ENCODE peak calls at places on chromosomes 12 and 14, in five cellular contexts. Q is A549, O is HepG2, H is Panc1, M is HCT116. S is an unnamed sample.

GRCh38 chr12:106871477-106871876 is 84.2 kb upstream of the TMEM263 start:
- DNase-seq in Q (peak), O (no peak), H (no peak), M (no peak), S (no peak)

GRCh38 chr12:109111775-109112491 is 4.5 kb upstream of the ACACB start:
- DNase-seq in Q (peak), O (peak), H (no peak), M (peak), S (peak)

GRCh38 chr12:113142173-113142885 is 6.8 kb upstream of the RASAL1 start:
- DNase-seq in Q (no peak), O (peak), H (no peak), M (no peak), S (peak)

GRCh38 chr12:57096099-57096572 is 7.2 kb downstream of the NAB2 start:
- DNase-seq in Q (no peak), O (no peak), H (no peak), M (no peak), S (no peak)

GRCh38 chr14:89576132-89576923 is 159.3 kb upstream of the FOXN3 start:
- DNase-seq in Q (no peak), O (no peak), H (no peak), M (no peak), S (no peak)

GRCh38 chr14:99063620-99064225 is 208.3 kb downstream of the BCL11B start:
- DNase-seq in Q (no peak), O (no peak), H (no peak), M (no peak), S (no peak)

GRCh38 chr12:5873341-5873919 is 71.6 kb downstream of the ANO2 start:
- DNase-seq in Q (no peak), O (no peak), H (no peak), M (no peak), S (no peak)

GRCh38 chr12:5335059-5335458 is 96.8 kb upstream of the NTF3 start:
- DNase-seq in Q (no peak), O (no peak), H (no peak), M (no peak), S (no peak)

GRCh38 chr12:7042847-7043246 is 17.7 kb upstream of the C1S start:
- DNase-seq in Q (peak), O (peak), H (no peak), M (peak), S (peak)

GRCh38 chr12:72191761-72192160 is 80.4 kb upstream of the TRHDE start:
- DNase-seq in Q (no peak), O (no peak), H (no peak), M (no peak), S (no peak)

GRCh38 chr12:15329891-15330290 is 7.6 kb downstream of the PTPRO start:
- DNase-seq in Q (no peak), O (no peak), H (no peak), M (no peak), S (no peak)

GRCh38 chr14:22536853-22537338 is 52.1 kb downstream of the DAD1 start:
- DNase-seq in Q (peak), O (no peak), H (peak), M (peak), S (peak)

GRCh38 chr12:3366451-3367155 is 124.4 kb upstream of the PRMT8 start:
- DNase-seq in Q (no peak), O (no peak), H (no peak), M (no peak), S (no peak)

GRCh38 chr14:98183556-98183955 is 1088.4 kb downstream of the BCL11B start:
- DNase-seq in Q (no peak), O (no peak), H (no peak), M (no peak), S (no peak)

GRCh38 chr12:95582230-95583058 is 31.2 kb upstream of the USP44 start:
- DNase-seq in Q (peak), O (peak), H (no peak), M (peak), S (no peak)

GRCh38 chr12:96534339-96534738 is 45.0 kb downstream of the CFAP54 start:
- DNase-seq in Q (peak), O (peak), H (peak), M (no peak), S (no peak)

GRCh38 chr14:80942158-80942738 is 710 bp upstream of the CEP128 start:
- DNase-seq in Q (no peak), O (no peak), H (no peak), M (no peak), S (no peak)

GRCh38 chr12:109760930-109761630 is 47.5 kb downstream of the FAM222A start:
- DNase-seq in Q (no peak), O (no peak), H (no peak), M (no peak), S (no peak)

GRCh38 chr12:56941299-56942017 is 7.2 kb upstream of the SDR9C7 start:
- DNase-seq in Q (peak), O (peak), H (no peak), M (peak), S (peak)

GRCh38 chr14:81565441-81566290 is 32.0 kb upstream of the SEL1L start:
- DNase-seq in Q (peak), O (peak), H (no peak), M (peak), S (peak)

GRCh38 chr12:109804820-109805761 is 28.1 kb downstream of the TRPV4 start:
- DNase-seq in Q (peak), O (peak), H (peak), M (peak), S (peak)

GRCh38 chr12:112854344-112854743 is 52.4 kb upstream of the OAS1 start:
- DNase-seq in Q (no peak), O (no peak), H (no peak), M (no peak), S (no peak)

GRCh38 chr12:4114986-4115385 is 158.6 kb upstream of the CCND2 start:
- DNase-seq in Q (no peak), O (no peak), H (no peak), M (no peak), S (no peak)

GRCh38 chr12:2273288-2273687 is 220.5 kb downstream of the CACNA1C start:
- DNase-seq in Q (no peak), O (no peak), H (no peak), M (no peak), S (no peak)

GRCh38 chr12:106303202-106303820 is 778 bp downstream of the TCP11L2 start:
- DNase-seq in Q (peak), O (peak), H (no peak), M (no peak), S (peak)

GRCh38 chr14:61927015-61927414 is 164.8 kb downstream of the SNAPC1 start:
- DNase-seq in Q (no peak), O (no peak), H (no peak), M (no peak), S (no peak)

GRCh38 chr12:47067778-47068431 is 11.5 kb upstream of the PCED1B start:
- DNase-seq in Q (no peak), O (no peak), H (no peak), M (no peak), S (no peak)

GRCh38 chr14:59407246-59407615 is 57.9 kb downstream of the GPR135 start:
- DNase-seq in Q (no peak), O (peak), H (no peak), M (no peak), S (no peak)

GRCh38 chr12:101799774-101800173 is 31.0 kb downstream of the GNPTAB start:
- DNase-seq in Q (no peak), O (no peak), H (no peak), M (no peak), S (no peak)

GRCh38 chr12:50732591-50732990 is 31.3 kb upstream of the ATF1 start:
- DNase-seq in Q (peak), O (no peak), H (peak), M (peak), S (no peak)

GRCh38 chr14:75849496-75849895 is 132.3 kb downstream of the TGFB3 start:
- DNase-seq in Q (no peak), O (no peak), H (no peak), M (no peak), S (no peak)

GRCh38 chr12:15044461-15044860 is 71.6 kb downstream of the PDE6H start:
- DNase-seq in Q (no peak), O (no peak), H (no peak), M (no peak), S (no peak)

GRCh38 chr14:42023452-42023851 is 416.8 kb downstream of the LRFN5 start:
- DNase-seq in Q (no peak), O (peak), H (no peak), M (no peak), S (no peak)

GRCh38 chr14:36879558-36879957 is 217.9 kb downstream of the PAX9 start:
- DNase-seq in Q (no peak), O (no peak), H (no peak), M (no peak), S (no peak)

GRCh38 chr14:78752789-78753188 is 582.6 kb downstream of the NRXN3 start:
- DNase-seq in Q (peak), O (no peak), H (no peak), M (no peak), S (no peak)

GRCh38 chr14:39318574-39318973 is 84.9 kb downstream of the MIA2 start:
- DNase-seq in Q (no peak), O (no peak), H (no peak), M (no peak), S (no peak)

GRCh38 chr14:84108746-84109457 is 1421.0 kb upstream of the FLRT2 start:
- DNase-seq in Q (no peak), O (no peak), H (no peak), M (no peak), S (peak)

DNA sequence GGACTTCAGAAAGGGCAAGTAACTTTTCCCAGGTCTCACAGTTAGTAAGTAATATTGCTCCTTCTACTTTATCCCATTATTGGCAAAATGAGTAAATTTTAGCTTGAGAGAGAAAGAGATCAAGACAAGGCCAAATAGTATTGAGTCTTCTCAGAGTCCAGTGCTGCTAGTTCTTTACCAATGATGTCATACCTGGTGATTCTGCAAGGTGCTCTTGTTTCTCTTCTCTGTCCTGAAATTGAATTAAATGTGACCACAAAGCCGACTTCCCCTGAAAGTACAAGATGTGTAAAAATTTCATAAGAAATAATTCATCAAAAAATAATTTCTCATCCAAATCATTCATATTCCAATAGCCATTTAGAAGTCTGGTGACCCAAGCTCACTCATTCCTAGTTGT is 97.5 kb upstream of the SINHCAF start:
- DNase-seq in Q (no peak), O (no peak), H (no peak), M (no peak), S (no peak)
- TF ChIP-seq REST in Q (no peak), O (no peak), H (no peak), M (no peak), S (no peak)

DNA sequence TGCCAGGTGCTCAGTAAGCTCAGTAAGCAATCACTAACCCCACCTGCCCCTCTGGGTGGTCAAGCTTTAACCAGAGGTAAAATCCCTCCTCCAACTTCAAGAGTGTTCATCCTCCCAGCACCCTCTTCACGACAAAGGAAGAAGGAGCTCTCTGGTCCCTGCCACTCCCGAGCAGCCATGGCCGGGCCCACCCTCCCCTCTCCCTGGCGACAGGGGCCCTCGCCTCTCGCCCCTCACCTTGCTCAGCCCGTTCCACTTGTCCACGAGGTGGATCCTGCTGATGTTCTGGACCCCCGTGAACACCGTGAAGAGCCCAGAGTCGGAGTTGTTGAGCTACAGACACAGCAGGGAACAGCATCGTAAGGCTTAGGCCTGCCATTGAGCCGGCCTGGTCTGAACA is 52.0 kb downstream of the SCARB1 start:
- DNase-seq in Q (no peak), O (no peak), H (no peak), M (no peak), S (no peak)
- H3K27ac ChIP-seq in Q (no peak), O (no peak), H (no peak), M (no peak), S (no peak)

DNA sequence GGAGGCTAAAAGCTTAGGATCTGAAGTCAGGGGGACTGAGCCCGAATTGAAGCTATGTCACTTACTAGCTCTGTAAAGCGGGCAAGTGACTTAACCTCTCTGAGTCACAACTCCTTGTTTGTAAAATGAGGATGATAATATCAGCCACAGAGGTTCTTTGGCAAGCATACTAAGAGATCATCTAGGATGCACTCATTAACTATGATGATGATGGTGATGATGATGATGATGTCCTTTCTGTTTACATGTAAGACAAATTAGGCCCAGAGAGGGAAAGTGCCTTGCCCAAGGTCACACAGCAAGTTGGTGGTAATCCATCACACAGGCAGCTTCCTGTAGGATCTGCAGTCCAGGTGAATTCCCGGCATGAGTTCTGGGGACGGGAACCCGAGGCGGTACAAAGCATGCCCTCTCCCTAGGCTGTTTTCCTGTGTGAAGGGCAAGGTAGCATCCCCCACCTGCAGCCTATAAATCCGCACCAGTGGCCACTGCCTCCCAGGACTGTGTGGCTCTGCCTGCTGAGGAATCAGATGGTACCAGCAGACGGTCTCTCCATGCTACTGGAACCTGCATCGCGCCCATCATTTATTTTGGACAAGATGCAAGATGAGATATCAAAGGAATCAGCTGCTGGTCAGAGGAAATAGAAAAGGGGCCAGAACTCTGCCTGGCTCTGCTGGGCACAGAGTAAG is 55.2 kb downstream of the MAP1LC3B2 start:
- DNase-seq in Q (no peak), O (no peak), H (no peak), M (no peak), S (no peak)
- TF ChIP-seq REST in Q (no peak), O (no peak), H (no peak), M (no peak), S (no peak)

GRCh38 chr12:111430418-111431353 is 25.0 kb downstream of the SH2B3 start:
- DNase-seq in Q (no peak), O (no peak), H (no peak), M (no peak), S (no peak)

GRCh38 chr12:111428081-111428727 is 22.5 kb downstream of the SH2B3 start:
- DNase-seq in Q (no peak), O (no peak), H (no peak), M (no peak), S (no peak)

GRCh38 chr12:111427417-111428074 is 21.8 kb downstream of the SH2B3 start:
- DNase-seq in Q (no peak), O (no peak), H (no peak), M (no peak), S (no peak)

GRCh38 chr12:111429760-111430417 is 24.2 kb downstream of the SH2B3 start:
- DNase-seq in Q (no peak), O (no peak), H (no peak), M (no peak), S (no peak)

GRCh38 chr12:111428728-111429175 is 23.0 kb downstream of the SH2B3 start:
- DNase-seq in Q (no peak), O (no peak), H (no peak), M (no peak), S (peak)
- H3K27ac ChIP-seq in Q (no peak), O (no peak), H (peak), M (no peak), S (peak)